ENCODE peak calls at places on chromosomes 4 and X, in five cellular contexts. H is activated CD8-positive, alpha-beta T cell treated with anti-CD3 and anti-CD28 coated beads for 36 hours; F is activated B cell treated with CpG ODN at 0.5 μM for 24 hours; B is H9; A is foreskin fibroblast. W is an unnamed sample.

GRCh38 chr4:121698119-121698732 is 1.4 kb upstream of the ANXA5 start:
- DNase-seq in H (no peak), F (no peak), B (no peak), A (peak), W (no peak)

GRCh38 chr4:5051210-5051691 is at the start of gene STK32B:
- DNase-seq in H (peak), F (no peak), B (peak), A (peak), W (peak)

GRCh38 chr4:3792813-3793212 is 26.6 kb downstream of the ADRA2C start:
- DNase-seq in H (peak), F (no peak), B (peak), A (no peak), W (no peak)

GRCh38 chrX:123590842-123591491 is 141.9 kb downstream of the THOC2 start:
- DNase-seq in H (no peak), F (no peak), B (no peak), A (peak), W (no peak)

GRCh38 chr4:166092797-166093196 is 219.8 kb downstream of the TLL1 start:
- DNase-seq in H (no peak), F (no peak), B (no peak), A (no peak), W (no peak)

GRCh38 chr4:167232805-167233522 is 1.3 kb downstream of the SPOCK3 start:
- DNase-seq in H (no peak), F (no peak), B (peak), A (peak), W (no peak)

GRCh38 chr4:150072906-150073714 is 5.1 kb upstream of the DCLK2 start:
- DNase-seq in H (no peak), F (no peak), B (no peak), A (peak), W (no peak)

GRCh38 chr4:184826315-184827266 is 823 bp upstream of the ACSL1 start:
- DNase-seq in H (peak), F (peak), B (no peak), A (peak), W (no peak)

GRCh38 chrX:131741103-131741581 is 197.3 kb downstream of the OR13H1 start:
- DNase-seq in H (no peak), F (no peak), B (no peak), A (no peak), W (no peak)

GRCh38 chr4:114250439-114250891 is 271.0 kb upstream of the ARSJ start:
- DNase-seq in H (no peak), F (no peak), B (no peak), A (no peak), W (no peak)

GRCh38 chr4:80183196-80184052 is 13.9 kb upstream of the PRDM8 start:
- DNase-seq in H (peak), F (no peak), B (peak), A (peak), W (no peak)

GRCh38 chr4:107046261-107046660 is 10.1 kb upstream of the DKK2 start:
- DNase-seq in H (no peak), F (no peak), B (no peak), A (no peak), W (no peak)

DNA sequence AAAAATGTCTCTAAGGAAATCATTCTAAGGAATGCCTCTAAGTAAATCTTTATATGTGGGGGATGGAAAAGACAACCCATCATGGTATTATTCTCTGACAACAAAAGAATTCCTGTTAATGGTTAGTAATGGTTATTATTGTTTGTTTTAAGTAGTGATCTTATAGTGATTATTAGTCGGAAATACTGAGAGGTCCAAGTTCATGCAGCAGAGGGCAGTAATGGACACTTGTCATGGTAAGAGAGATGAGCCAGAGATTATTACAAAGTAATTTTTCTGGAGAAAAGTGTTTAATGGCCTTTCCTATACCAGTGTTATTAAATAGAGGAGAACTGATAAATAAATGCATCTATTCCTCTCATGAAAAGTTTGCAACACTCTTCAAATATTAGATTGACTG is 8.1 kb upstream of the DKK2 start:
- DNase-seq in H (peak), F (no peak), B (no peak), A (peak), W (no peak)
- TF ChIP-seq CTCF in H (no peak), F (no peak), B (peak), A (peak), W (no peak)

GRCh38 chr4:33722800-33723511 is 2521.4 kb downstream of the ARAP2 start:
- DNase-seq in H (no peak), F (no peak), B (no peak), A (peak), W (no peak)
- TF ChIP-seq CTCF in H (no peak), F (no peak), B (no peak), A (peak), W (no peak)

DNA sequence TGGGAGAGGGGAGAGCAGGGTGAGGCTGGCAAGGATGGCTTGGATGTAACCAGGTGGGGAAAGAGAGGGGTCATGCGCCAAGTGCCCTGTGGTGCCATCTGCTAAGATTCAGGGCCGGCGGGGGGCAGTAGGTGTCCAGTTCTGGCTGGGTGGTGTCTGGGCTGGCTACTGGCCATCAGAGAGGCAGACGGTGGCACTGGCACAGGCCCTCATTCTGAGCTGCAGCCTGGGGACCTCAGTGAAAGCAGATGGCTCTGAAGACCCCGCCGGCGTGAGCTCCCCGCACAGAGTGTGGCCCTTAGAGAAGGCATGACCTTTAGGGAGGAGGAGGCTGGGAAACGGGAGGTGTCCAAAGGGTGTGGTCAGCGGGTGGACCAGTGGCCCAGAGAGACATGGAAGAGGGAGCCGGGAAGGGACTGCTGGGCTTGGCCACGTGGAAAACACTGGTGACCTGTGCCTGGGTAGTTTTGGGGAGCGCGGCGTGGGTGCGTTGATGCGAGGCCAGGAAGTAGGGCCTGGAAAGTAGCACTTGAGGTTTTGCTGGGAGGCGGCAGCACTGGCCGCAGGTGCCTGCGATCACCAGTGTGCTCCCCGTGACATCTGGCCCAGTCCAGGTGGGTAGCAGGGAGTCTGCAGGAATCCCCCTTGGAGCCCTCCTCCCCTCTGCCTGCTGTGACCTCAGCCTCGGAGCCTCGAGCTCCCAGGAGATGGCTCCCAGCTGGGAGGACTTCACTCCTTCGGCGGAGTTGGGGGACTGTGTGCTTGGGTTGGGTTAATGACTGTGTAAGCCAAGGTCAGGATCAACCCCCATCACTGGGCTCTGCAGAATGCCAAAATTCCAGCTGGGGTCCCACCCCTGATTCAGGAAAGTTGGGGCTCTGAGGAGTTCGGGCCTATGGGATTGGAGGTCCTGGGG is 9.3 kb upstream of the SH3TC1 start:
- DNase-seq in H (no peak), F (no peak), B (no peak), A (no peak), W (no peak)
- TF ChIP-seq CTCF in H (no peak), F (no peak), B (no peak), A (no peak), W (no peak)

GRCh38 chr4:23855912-23856605 is 33.8 kb downstream of the PPARGC1A start:
- DNase-seq in H (no peak), F (no peak), B (no peak), A (peak), W (no peak)

GRCh38 chr4:23861897-23862296 is 27.9 kb downstream of the PPARGC1A start:
- DNase-seq in H (no peak), F (no peak), B (no peak), A (no peak), W (no peak)

GRCh38 chr4:23853986-23854385 is 35.9 kb downstream of the PPARGC1A start:
- DNase-seq in H (no peak), F (no peak), B (no peak), A (no peak), W (no peak)

GRCh38 chr4:23856630-23857029 is 33.2 kb downstream of the PPARGC1A start:
- DNase-seq in H (no peak), F (no peak), B (no peak), A (no peak), W (no peak)

GRCh38 chr4:23857353-23857752 is 32.5 kb downstream of the PPARGC1A start:
- DNase-seq in H (no peak), F (no peak), B (no peak), A (peak), W (no peak)
- TF ChIP-seq CTCF in H (no peak), F (no peak), B (peak), A (peak), W (no peak)

GRCh38 chr4:29722253-29722652 is 997.9 kb upstream of the PCDH7 start:
- DNase-seq in H (no peak), F (no peak), B (no peak), A (no peak), W (no peak)

DNA sequence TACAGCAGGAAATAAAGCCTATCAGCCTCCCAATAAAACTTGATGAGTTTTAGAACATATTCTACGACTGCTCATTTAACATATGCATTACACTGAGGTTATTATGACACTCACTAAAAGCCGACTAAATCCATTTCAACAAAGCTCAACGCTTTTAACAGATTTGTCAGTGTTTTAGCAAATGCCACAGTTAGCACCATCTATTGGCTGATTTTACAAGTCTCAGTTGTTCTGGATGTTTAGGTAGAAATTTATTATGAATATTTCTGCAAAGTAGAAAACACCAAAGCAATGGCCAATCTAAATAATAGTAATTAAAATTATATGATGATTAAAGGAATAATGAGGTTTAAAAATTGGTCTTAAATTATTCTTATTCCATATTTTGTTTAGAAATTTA is 993.2 kb upstream of the PCDH7 start:
- DNase-seq in H (no peak), F (no peak), B (no peak), A (no peak), W (no peak)
- TF ChIP-seq CTCF in H (no peak), F (no peak), B (no peak), A (no peak), W (no peak)

DNA sequence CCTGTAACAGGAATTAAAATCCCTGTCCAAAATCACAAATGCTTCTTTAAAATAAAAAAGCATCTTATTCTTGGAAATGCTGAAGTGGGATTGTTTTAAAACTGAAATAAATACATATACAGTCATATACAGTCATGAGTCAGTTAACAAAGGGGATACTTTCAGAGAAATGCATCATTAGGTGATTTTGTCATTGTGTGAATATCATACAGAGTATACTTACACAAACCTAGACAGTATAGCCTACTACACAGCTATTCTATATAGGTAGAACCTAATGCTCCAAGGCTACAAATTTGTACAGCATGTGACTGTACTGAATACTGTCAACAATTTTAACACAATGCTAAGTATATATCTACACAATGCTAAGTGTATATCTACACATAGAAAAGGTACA is 104.3 kb downstream of the BRWD3 start:
- DNase-seq in H (no peak), F (no peak), B (no peak), A (no peak), W (no peak)
- TF ChIP-seq CTCF in H (no peak), F (no peak), B (no peak), A (no peak), W (no peak)

GRCh38 chr4:15779336-15779735 is 1.2 kb downstream of the CD38 start:
- DNase-seq in H (peak), F (no peak), B (peak), A (peak), W (no peak)
- TF ChIP-seq CTCF in H (no peak), F (no peak), B (peak), A (peak), W (no peak)

DNA sequence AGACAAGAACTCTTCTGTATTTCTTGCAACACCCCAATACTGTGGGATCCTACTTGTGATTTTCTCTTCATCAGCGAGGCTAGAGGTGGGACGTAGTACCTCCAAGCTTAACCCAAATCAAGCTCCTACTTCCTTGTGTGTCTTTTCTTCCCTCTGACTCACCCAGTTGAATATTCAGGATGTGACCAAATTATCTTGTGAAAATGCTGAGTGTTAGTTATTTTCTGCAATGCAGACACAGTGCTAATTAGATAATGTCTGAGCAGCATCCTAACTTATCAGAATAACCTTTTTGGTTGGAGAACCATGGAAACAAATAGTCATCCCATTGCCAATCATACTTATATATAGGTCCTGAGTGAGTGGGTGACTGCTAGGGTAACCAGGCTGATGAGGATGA is 2.4 kb downstream of the MEPE start:
- DNase-seq in H (no peak), F (no peak), B (no peak), A (peak), W (no peak)
- TF ChIP-seq CTCF in H (no peak), F (no peak), B (no peak), A (no peak), W (no peak)

W was measured in mesothelial cell of epicardium.